ENCODE peak calls at places on chromosomes 12 and 14, in four cellular contexts. D is HepG2, O is K562, R is H1. G is an unnamed sample.

GRCh38 chr12:111309584-111309983 is 59.3 kb downstream of the PHETA1 start:
- DNase-seq in O (no peak), D (no peak), R (no peak), G (no peak)

GRCh38 chr12:48865141-48865440 is 579 bp downstream of the RND1 start:
- DNase-seq in D (no peak), R (no peak), O (no peak), G (no peak)

GRCh38 chr12:112328411-112329124 is 53.7 kb downstream of the HECTD4 start:
- DNase-seq in D (no peak), O (no peak), R (no peak), G (no peak)

GRCh38 chr14:60905930-60906329 is 74.9 kb downstream of the TRMT5 start:
- DNase-seq in D (no peak), O (no peak), R (no peak), G (no peak)

GRCh38 chr12:51128905-51129304 is 44.0 kb downstream of the TFCP2 start:
- DNase-seq in O (no peak), D (no peak), R (no peak), G (no peak)

GRCh38 chr14:35786856-35787255 is 22.2 kb downstream of the RALGAPA1 start:
- DNase-seq in O (no peak), D (no peak), R (no peak), G (no peak)

GRCh38 chr14:89397569-89397968 is 19.5 kb downstream of the FOXN3 start:
- DNase-seq in R (no peak), O (no peak), D (no peak), G (no peak)

GRCh38 chr14:56117765-56118610 is at the start of gene PELI2:
- DNase-seq in D (peak; percentile 6), O (peak; percentile 67), R (peak; percentile 80), G (no peak)

GRCh38 chr12:22160396-22161003 is 114.5 kb downstream of the CMAS start:
- DNase-seq in R (no peak), D (no peak), O (no peak), G (no peak)

GRCh38 chr14:22994762-22995275 is 12.5 kb upstream of the AJUBA start:
- DNase-seq in O (peak; percentile 32), R (no peak), D (peak; percentile 67), G (no peak)

GRCh38 chr14:55430024-55430690 is 10.3 kb downstream of the TBPL2 start:
- DNase-seq in R (no peak), D (peak; percentile 64), O (peak; percentile 23), G (no peak)

GRCh38 chr14:67446371-67447032 is 34.5 kb upstream of the PLEK2 start:
- DNase-seq in O (no peak), R (no peak), D (no peak), G (no peak)

GRCh38 chr14:104972301-104973211 is 5.6 kb downstream of the AHNAK2 start:
- DNase-seq in D (no peak), R (no peak), O (no peak), G (no peak)

GRCh38 chr14:101501858-101502615 is 59.3 kb upstream of the DIO3 start:
- DNase-seq in D (no peak), R (no peak), O (no peak), G (no peak)

GRCh38 chr14:58107947-58108552 is 44.0 kb downstream of the ARMH4 start:
- DNase-seq in O (peak; percentile 28), R (no peak), D (peak; percentile 44), G (no peak)
- TF ChIP-seq BRCA1 in O (no peak), R (no peak), D (no peak), G (no peak)

GRCh38 chr14:91831337-91831736 is 36.0 kb downstream of the TC2N start:
- DNase-seq in O (no peak), R (no peak), D (no peak), G (no peak)

GRCh38 chr14:91835197-91835919 is 32.0 kb downstream of the TC2N start:
- DNase-seq in D (no peak), O (no peak), R (no peak), G (no peak)

GRCh38 chr14:91837076-91837475 is 30.3 kb downstream of the TC2N start:
- DNase-seq in O (no peak), D (no peak), R (no peak), G (no peak)

GRCh38 chr14:91835920-91836843 is 31.2 kb downstream of the TC2N start:
- DNase-seq in R (peak; percentile 92), O (peak; percentile 89), D (no peak), G (no peak)

GRCh38 chr14:91834571-91834970 is 32.8 kb downstream of the TC2N start:
- DNase-seq in O (no peak), R (no peak), D (no peak), G (no peak)
- TF ChIP-seq MAX in O (no peak), R (no peak), D (no peak), G (no peak)

GRCh38 chr14:53365516-53366130 is 212.5 kb upstream of the DDHD1 start:
- DNase-seq in R (no peak), O (no peak), D (no peak), G (no peak)

GRCh38 chr14:53367631-53368030 is 214.5 kb upstream of the DDHD1 start:
- DNase-seq in R (no peak), O (no peak), D (no peak), G (no peak)

GRCh38 chr14:53368714-53369191 is 215.6 kb upstream of the DDHD1 start:
- DNase-seq in R (no peak), O (no peak), D (no peak), G (no peak)
- TF ChIP-seq SIN3A in R (no peak), O (no peak), D (no peak), G (no peak)

GRCh38 chr12:28767836-28768348 is 381.2 kb upstream of the FAR2 start:
- DNase-seq in O (no peak), D (no peak), R (no peak), G (no peak)
- TF ChIP-seq BRCA1 in O (no peak), D (no peak), R (no peak), G (no peak)

GRCh38 chr12:46266869-46267617 is 1.8 kb downstream of the SLC38A1 start:
- DNase-seq in R (peak; percentile 66), O (no peak), D (peak; percentile 56), G (no peak)

GRCh38 chr12:46267618-46268348 is 1.1 kb downstream of the SLC38A1 start:
- DNase-seq in D (no peak), O (peak; percentile 43), R (peak; percentile 52), G (no peak)

GRCh38 chr12:46268349-46268616 is 560 bp downstream of the SLC38A1 start:
- DNase-seq in R (no peak), D (no peak), O (no peak), G (no peak)

GRCh38 chr12:46269429-46270241 is 792 bp upstream of the SLC38A1 start:
- DNase-seq in R (peak; percentile 70), D (no peak), O (no peak), G (no peak)

GRCh38 chr12:46268617-46269428 is at the start of gene SLC38A1:
- DNase-seq in R (peak; percentile 83), O (peak; percentile 80), D (peak; percentile 74), G (no peak)
- TF ChIP-seq MAX in R (peak; percentile 92), O (peak; percentile 91), D (peak; percentile 96), G (peak; percentile 75)